ENCODE peak calls at places on chromosome 1, in eight cellular contexts. G is omental fat pad; A is stimulated activated CD4-positive, alpha-beta T cell treated with anti-CD3 and anti-CD28 coated beads, Interleukin-2, amount 100 ng/mL, for 24 hours; B is NCI-H1092; Z is fibroblast of villous mesenchyme; U is activated T-cell treated with anti-CD3 and anti-CD28 coated beads for 4 hours; S is left cardiac atrium; X is RPMI8226. R is an unnamed sample.

GRCh38 chr1:243508303-243508713 is 252.5 kb downstream of the SDCCAG8 start:
- DNase-seq in G (no peak), A (no peak), B (no peak), Z (no peak), U (no peak), S (no peak), X (no peak), R (no peak)

GRCh38 chr1:58746757-58747156 is 37.1 kb downstream of the JUN start:
- DNase-seq in G (no peak), A (no peak), B (no peak), Z (peak; percentile 33), U (no peak), S (no peak), X (no peak), R (peak; percentile 59)

GRCh38 chr1:216221260-216221700 is 202.0 kb downstream of the USH2A start:
- DNase-seq in G (no peak), A (no peak), B (peak; percentile 81), Z (peak; percentile 67), U (no peak), S (no peak), X (peak; percentile 82), R (peak; percentile 76)

GRCh38 chr1:25818569-25818968 is 1.2 kb upstream of the MTFR1L start:
- DNase-seq in G (no peak), A (no peak), B (no peak), Z (no peak), U (no peak), S (no peak), X (no peak), R (no peak)

GRCh38 chr1:94081566-94082344 is 39.2 kb downstream of the ABCA4 start:
- DNase-seq in G (no peak), A (no peak), B (no peak), Z (peak; percentile 55), U (no peak), S (no peak), X (no peak), R (peak; percentile 94)

GRCh38 chr1:114339379-114339778 is 171.6 kb downstream of the TRIM33 start:
- DNase-seq in G (no peak), A (no peak), B (no peak), Z (no peak), U (no peak), S (no peak), X (no peak), R (no peak)

GRCh38 chr1:206568256-206568655 is 44.0 kb downstream of the EIF2D start:
- DNase-seq in G (no peak), A (no peak), B (peak; percentile 33), Z (no peak), U (no peak), S (no peak), X (peak; percentile 79), R (no peak)

GRCh38 chr1:4768553-4768952 is 114.1 kb downstream of the AJAP1 start:
- DNase-seq in G (no peak), A (no peak), B (no peak), Z (no peak), U (no peak), S (no peak), X (no peak), R (no peak)

GRCh38 chr1:119896303-119896702 is at the start of gene ADAM30:
- DNase-seq in G (no peak), A (no peak), B (no peak), Z (no peak), U (no peak), S (no peak), X (no peak), R (no peak)

GRCh38 chr1:40045182-40045581 is 4.7 kb downstream of the CAP1 start:
- DNase-seq in G (no peak), A (no peak), B (no peak), Z (no peak), U (no peak), S (no peak), X (no peak), R (no peak)

GRCh38 chr1:58060548-58061170 is 485.9 kb downstream of the OMA1 start:
- DNase-seq in G (no peak), A (no peak), B (no peak), Z (no peak), U (no peak), S (peak; percentile 27), X (no peak), R (no peak)

GRCh38 chr1:30085814-30086770 is 637.3 kb downstream of the MATN1 start:
- DNase-seq in G (peak; percentile 46), A (peak; percentile 26), B (peak; percentile 28), Z (peak; percentile 49), U (no peak), S (peak; percentile 63), X (peak; percentile 60), R (peak; percentile 26)

GRCh38 chr1:203178821-203179220 is 3.2 kb upstream of the MYBPH start:
- DNase-seq in G (no peak), A (no peak), B (no peak), Z (no peak), U (no peak), S (no peak), X (no peak), R (no peak)

GRCh38 chr1:17709981-17710380 is 45.2 kb upstream of the ACTL8 start:
- DNase-seq in G (no peak), A (no peak), B (no peak), Z (no peak), U (no peak), S (no peak), X (no peak), R (no peak)

GRCh38 chr1:16075337-16076002 is 2.0 kb upstream of the FAM131C start:
- DNase-seq in G (peak; percentile 51), A (no peak), B (no peak), Z (peak; percentile 73), U (no peak), S (peak; percentile 64), X (peak; percentile 79), R (peak; percentile 53)

GRCh38 chr1:193412748-193413147 is 226.3 kb upstream of the B3GALT2 start:
- DNase-seq in G (no peak), A (no peak), B (no peak), Z (no peak), U (no peak), S (no peak), X (no peak), R (no peak)

GRCh38 chr1:2482588-2482987 is 6.5 kb downstream of the PLCH2 start:
- DNase-seq in G (no peak), A (no peak), B (no peak), Z (no peak), U (no peak), S (no peak), X (no peak), R (peak; percentile 34)

GRCh38 chr1:108719654-108720435 is 7.1 kb downstream of the FNDC7 start:
- DNase-seq in G (no peak), A (no peak), B (no peak), Z (peak; percentile 65), U (no peak), S (peak; percentile 45), X (peak; percentile 15), R (peak; percentile 91)

R was measured in foreskin fibroblast.